ENCODE peak calls at places on chromosomes 13 and 19, in seven cellular contexts. D is effector memory CD4-positive, alpha-beta T cell; F is kidney epithelial cell; T is mesenchymal stem cell; S is bronchial epithelial cell; Z is psoas muscle; L is IMR-90. G is an unnamed sample.
A peak's percentile ranks its signal among the peaks of the same experiment; 100 is the strongest.

GRCh38 chr13:46720189-46720588 is 76.8 kb downstream of the ESD start:
- DNase-seq in F (no peak), T (no peak), D (no peak), Z (no peak), S (no peak), L (no peak), G (no peak)

GRCh38 chr13:103639326-103639725 is 573.1 kb upstream of the SLC10A2 start:
- DNase-seq in S (no peak), L (no peak), F (no peak), Z (no peak), D (no peak), T (no peak), G (no peak)

GRCh38 chr13:95533545-95534135 is 18.9 kb upstream of the CLDN10 start:
- DNase-seq in F (no peak), D (no peak), Z (no peak), S (no peak), T (no peak), L (no peak), G (no peak)

GRCh38 chr19:32498641-32499200 is 82.3 kb upstream of the PDCD5 start:
- DNase-seq in F (no peak), T (no peak), S (no peak), D (no peak), Z (no peak), L (no peak), G (no peak)

GRCh38 chr19:8552810-8553209 is 24.4 kb downstream of the MYO1F start:
- DNase-seq in L (peak; percentile 62), S (no peak), D (no peak), Z (no peak), T (no peak), F (no peak), G (no peak)

GRCh38 chr19:27746691-27747380 is 1466.1 kb downstream of the UQCRFS1 start:
- DNase-seq in Z (peak; percentile 19), F (no peak), D (no peak), L (peak; percentile 1), T (no peak), S (peak; percentile 4), G (no peak)

GRCh38 chr19:8487137-8487851 is 15.1 kb downstream of the PRAM1 start:
- DNase-seq in Z (no peak), D (peak; percentile 45), T (no peak), F (no peak), L (no peak), S (no peak), G (peak; percentile 73)

GRCh38 chr13:49625392-49626137 is 2.7 kb upstream of the ARL11 start:
- DNase-seq in S (no peak), F (no peak), L (peak; percentile 6), D (no peak), T (no peak), Z (peak; percentile 53), G (no peak)

GRCh38 chr19:2529473-2529918 is 53.6 kb downstream of the GADD45B start:
- DNase-seq in Z (peak; percentile 67), D (no peak), T (peak; percentile 99), L (peak; percentile 96), S (peak; percentile 99), F (peak; percentile 80), G (peak; percentile 15)

GRCh38 chr19:16673226-16673625 is 12.3 kb downstream of the TMEM38A start:
- DNase-seq in L (no peak), T (no peak), D (no peak), S (no peak), F (no peak), Z (no peak), G (no peak)

GRCh38 chr19:44747739-44748425 is 626 bp upstream of the BCL3 start:
- DNase-seq in S (peak; percentile 52), F (no peak), Z (peak; percentile 80), T (peak; percentile 86), D (peak; percentile 18), L (peak; percentile 61), G (peak; percentile 90)

GRCh38 chr13:102452831-102453230 is 51.0 kb upstream of the FGF14 start:
- DNase-seq in L (peak; percentile 16), T (no peak), Z (no peak), F (peak; percentile 16), D (no peak), S (peak; percentile 7), G (no peak)

GRCh38 chr19:29841559-29842367 is 30.0 kb downstream of the CCNE1 start:
- DNase-seq in S (peak; percentile 76), T (peak; percentile 89), Z (no peak), D (no peak), F (no peak), L (peak; percentile 57), G (peak; percentile 27)

GRCh38 chr13:91450913-91451312 is 52.5 kb downstream of the GPC5 start:
- DNase-seq in T (no peak), Z (no peak), D (no peak), L (no peak), S (no peak), F (no peak), G (no peak)

GRCh38 chr19:36918090-36918489 is 2.0 kb downstream of the ZNF568 start:
- DNase-seq in S (no peak), L (no peak), D (no peak), Z (no peak), F (no peak), T (no peak), G (no peak)

GRCh38 chr13:103349664-103350063 is 283.4 kb upstream of the SLC10A2 start:
- DNase-seq in S (no peak), L (no peak), D (no peak), F (no peak), T (no peak), Z (no peak), G (no peak)

GRCh38 chr13:25177636-25178035 is 5.5 kb upstream of the AMER2 start:
- DNase-seq in F (no peak), Z (no peak), T (no peak), L (no peak), D (no peak), S (no peak), G (no peak)

GRCh38 chr13:57739791-57740190 is 108.2 kb downstream of the PCDH17 start:
- DNase-seq in L (no peak), D (no peak), T (peak; percentile 75), F (no peak), Z (no peak), S (no peak), G (no peak)

GRCh38 chr19:42469311-42470239 is 26.8 kb upstream of the CXCL17 start:
- DNase-seq in L (no peak), F (no peak), T (peak; percentile 36), D (no peak), S (no peak), Z (peak; percentile 18), G (no peak)

GRCh38 chr13:59641758-59642157 is 522.0 kb downstream of the DIAPH3 start:
- DNase-seq in S (no peak), F (no peak), Z (no peak), T (no peak), L (no peak), D (no peak), G (no peak)

DNA sequence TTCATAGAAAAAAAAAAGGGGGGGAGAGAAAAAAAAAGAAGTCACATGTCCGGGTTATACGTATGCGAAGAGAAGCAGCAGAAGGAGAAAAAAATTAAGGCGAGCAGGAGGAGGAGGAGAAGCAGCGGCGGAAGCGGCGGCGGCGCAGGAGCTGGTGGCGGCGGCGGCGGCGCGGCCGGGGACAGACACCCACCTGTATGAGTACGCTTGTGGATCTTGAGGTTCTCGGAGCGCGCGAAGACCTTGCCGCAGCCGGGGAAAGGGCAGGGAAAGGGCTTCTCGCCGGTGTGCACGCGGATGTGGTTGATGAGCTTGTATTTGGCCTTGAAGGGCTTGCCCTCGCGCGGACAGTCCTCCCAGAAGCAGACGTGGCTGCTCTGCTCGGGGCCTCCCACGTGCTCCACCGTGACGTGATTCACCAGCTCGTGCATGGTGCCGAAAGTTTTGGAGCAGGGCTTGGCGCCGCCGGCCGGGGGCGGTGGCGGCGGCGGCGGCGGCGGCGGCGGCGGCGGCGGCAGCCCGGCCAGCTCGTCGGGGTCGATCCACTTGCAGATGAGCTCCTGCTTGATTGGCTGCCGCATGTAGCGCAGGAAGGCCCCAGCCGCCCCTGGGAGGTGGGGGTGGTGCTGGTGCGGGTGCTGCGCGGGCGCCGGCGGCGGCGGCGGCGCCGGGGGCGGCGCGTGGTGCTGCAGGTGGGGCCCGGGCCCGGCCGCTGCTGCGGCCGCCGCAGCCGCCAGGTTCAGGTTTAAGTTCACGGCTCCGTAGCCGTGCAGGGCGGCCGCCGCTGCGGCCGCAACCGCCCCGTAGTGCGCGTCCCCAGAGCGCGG is 1.4 kb downstream of the ZIC5 start:
- DNase-seq in F (no peak), S (no peak), D (no peak), T (no peak), Z (no peak), L (no peak), G (no peak)
- H3K27me3 ChIP-seq in F (peaks cover 78% of the 10 kb centered on the region), S (peaks cover 74% of the 10 kb centered on the region), D (peaks cover 88% of the 10 kb centered on the region), T (peaks cover 4% of the 10 kb centered on the region), Z (peaks cover 97% of the 10 kb centered on the region), L (peaks cover 94% of the 10 kb centered on the region), G (no peaks in the 10 kb centered on the region)

GRCh38 chr19:9570255-9570654 is 14.0 kb downstream of the ZNF121 start:
- DNase-seq in Z (no peak), F (no peak), D (no peak), S (no peak), L (no peak), T (no peak), G (no peak)
- H3K36me3 ChIP-seq in Z (peaks cover 27% of the 10 kb centered on the region), F (peaks cover 3% of the 10 kb centered on the region), D (peaks cover 46% of the 10 kb centered on the region), S (peaks cover 20% of the 10 kb centered on the region), L (peaks cover 40% of the 10 kb centered on the region), T (peaks cover 33% of the 10 kb centered on the region), G (peaks cover 17% of the 10 kb centered on the region)

GRCh38 chr13:20160346-20161274 is at the start of gene GJA3:
- DNase-seq in L (peak; percentile 39), S (peak; percentile 35), T (peak; percentile 40), F (no peak), D (peak; percentile 22), Z (no peak), G (no peak)

GRCh38 chr13:20161275-20161950 is 561 bp upstream of the GJA3 start:
- DNase-seq in T (no peak), D (peak; percentile 11), F (no peak), S (no peak), L (no peak), Z (no peak), G (no peak)

GRCh38 chr13:20159646-20160345 is 1.1 kb downstream of the GJA3 start:
- DNase-seq in S (no peak), Z (no peak), F (no peak), D (no peak), L (peak; percentile 64), T (no peak), G (no peak)

GRCh38 chr13:20157387-20157786 is 3.5 kb downstream of the GJA3 start:
- DNase-seq in D (no peak), S (no peak), F (no peak), Z (no peak), T (no peak), L (no peak), G (no peak)

GRCh38 chr13:20156711-20157110 is 4.1 kb downstream of the GJA3 start:
- DNase-seq in L (no peak), D (no peak), S (no peak), F (no peak), Z (no peak), T (no peak), G (no peak)
- H3K27me3 ChIP-seq in L (peaks cover under 1% of the 10 kb centered on the region), D (peaks cover 12% of the 10 kb centered on the region), S (peaks cover 6% of the 10 kb centered on the region), F (peaks cover 21% of the 10 kb centered on the region), Z (peaks cover 65% of the 10 kb centered on the region), T (peaks cover 26% of the 10 kb centered on the region), G (no peaks in the 10 kb centered on the region)

GRCh38 chr19:15369594-15369891 is 10.0 kb downstream of the AKAP8 start:
- DNase-seq in L (no peak), S (no peak), D (no peak), F (no peak), T (no peak), Z (no peak), G (no peak)
- H3K36me3 ChIP-seq in L (peaks cover 73% of the 10 kb centered on the region), S (peaks cover 40% of the 10 kb centered on the region), D (peaks cover 89% of the 10 kb centered on the region), F (peaks cover 9% of the 10 kb centered on the region), T (peaks cover 87% of the 10 kb centered on the region), Z (peaks cover 24% of the 10 kb centered on the region), G (peaks cover 5% of the 10 kb centered on the region)

G was measured in aorta.